ENCODE peak calls at places on chromosomes 3 and 15, in seven cellular contexts. One of them, this sample, is unnamed.

GRCh38 chr15:62108411-62108810 is 41.6 kb downstream of the C2CD4A start:
- DNase-seq in HFF-Myc: no peak
- DNase-seq in neural progenitor cell: no peak
- DNase-seq in breast epithelium: no peak
- DNase-seq in right lobe of liver: no peak
- DNase-seq in sigmoid colon: no peak
- DNase-seq in BE2C: no peak
- DNase-seq in this sample: no peak

GRCh38 chr3:39125837-39126500 is 18.5 kb downstream of the TTC21A start:
- DNase-seq in HFF-Myc: no peak
- DNase-seq in neural progenitor cell: no peak
- DNase-seq in breast epithelium: peak
- DNase-seq in right lobe of liver: no peak
- DNase-seq in sigmoid colon: peak
- DNase-seq in BE2C: no peak
- DNase-seq in this sample: no peak

GRCh38 chr3:48685603-48686511 is at the start of gene NCKIPSD:
- DNase-seq in HFF-Myc: no peak
- DNase-seq in neural progenitor cell: peak
- DNase-seq in breast epithelium: peak
- DNase-seq in right lobe of liver: peak
- DNase-seq in sigmoid colon: peak
- DNase-seq in BE2C: peak
- DNase-seq in this sample: peak

GRCh38 chr3:177694316-177694715 is 497.0 kb upstream of the TBL1XR1 start:
- DNase-seq in HFF-Myc: peak
- DNase-seq in neural progenitor cell: no peak
- DNase-seq in breast epithelium: no peak
- DNase-seq in right lobe of liver: no peak
- DNase-seq in sigmoid colon: no peak
- DNase-seq in BE2C: no peak
- DNase-seq in this sample: no peak

GRCh38 chr3:138188013-138188352 is 882 bp downstream of the ARMC8 start:
- DNase-seq in HFF-Myc: no peak
- DNase-seq in neural progenitor cell: no peak
- DNase-seq in breast epithelium: no peak
- DNase-seq in right lobe of liver: no peak
- DNase-seq in sigmoid colon: peak
- DNase-seq in BE2C: no peak
- DNase-seq in this sample: no peak

GRCh38 chr3:175606650-175607318 is 747.6 kb downstream of the NAALADL2 start:
- DNase-seq in HFF-Myc: no peak
- DNase-seq in neural progenitor cell: no peak
- DNase-seq in breast epithelium: no peak
- DNase-seq in right lobe of liver: no peak
- DNase-seq in sigmoid colon: no peak
- DNase-seq in BE2C: no peak
- DNase-seq in this sample: no peak

GRCh38 chr3:175983369-175983768 is 1124.2 kb downstream of the NAALADL2 start:
- DNase-seq in HFF-Myc: no peak
- DNase-seq in neural progenitor cell: no peak
- DNase-seq in breast epithelium: no peak
- DNase-seq in right lobe of liver: no peak
- DNase-seq in sigmoid colon: no peak
- DNase-seq in BE2C: no peak
- DNase-seq in this sample: no peak

GRCh38 chr15:55742927-55743614 is at the start of gene PRTG:
- DNase-seq in HFF-Myc: no peak
- DNase-seq in neural progenitor cell: peak
- DNase-seq in breast epithelium: peak
- DNase-seq in right lobe of liver: peak
- DNase-seq in sigmoid colon: peak
- DNase-seq in BE2C: peak
- DNase-seq in this sample: peak

GRCh38 chr3:65914032-65914739 is 124.5 kb downstream of the MAGI1 start:
- DNase-seq in HFF-Myc: no peak
- DNase-seq in neural progenitor cell: peak
- DNase-seq in breast epithelium: no peak
- DNase-seq in right lobe of liver: no peak
- DNase-seq in sigmoid colon: no peak
- DNase-seq in BE2C: peak
- DNase-seq in this sample: no peak

GRCh38 chr15:59371458-59372351 is 966 bp downstream of the MYO1E start:
- DNase-seq in HFF-Myc: no peak
- DNase-seq in neural progenitor cell: peak
- DNase-seq in breast epithelium: no peak
- DNase-seq in right lobe of liver: peak
- DNase-seq in sigmoid colon: peak
- DNase-seq in BE2C: peak
- DNase-seq in this sample: peak

GRCh38 chr15:59366368-59367021 is 6.2 kb downstream of the MYO1E start:
- DNase-seq in HFF-Myc: no peak
- DNase-seq in neural progenitor cell: no peak
- DNase-seq in breast epithelium: no peak
- DNase-seq in right lobe of liver: no peak
- DNase-seq in sigmoid colon: no peak
- DNase-seq in BE2C: no peak
- DNase-seq in this sample: no peak

GRCh38 chr15:59372352-59373211 is at the start of gene MYO1E:
- DNase-seq in HFF-Myc: peak
- DNase-seq in neural progenitor cell: peak
- DNase-seq in breast epithelium: peak
- DNase-seq in right lobe of liver: peak
- DNase-seq in sigmoid colon: peak
- DNase-seq in BE2C: peak
- DNase-seq in this sample: peak

GRCh38 chr15:59367022-59367451 is 5.6 kb downstream of the MYO1E start:
- DNase-seq in HFF-Myc: no peak
- DNase-seq in neural progenitor cell: no peak
- DNase-seq in breast epithelium: no peak
- DNase-seq in right lobe of liver: no peak
- DNase-seq in sigmoid colon: no peak
- DNase-seq in BE2C: no peak
- DNase-seq in this sample: no peak

DNA sequence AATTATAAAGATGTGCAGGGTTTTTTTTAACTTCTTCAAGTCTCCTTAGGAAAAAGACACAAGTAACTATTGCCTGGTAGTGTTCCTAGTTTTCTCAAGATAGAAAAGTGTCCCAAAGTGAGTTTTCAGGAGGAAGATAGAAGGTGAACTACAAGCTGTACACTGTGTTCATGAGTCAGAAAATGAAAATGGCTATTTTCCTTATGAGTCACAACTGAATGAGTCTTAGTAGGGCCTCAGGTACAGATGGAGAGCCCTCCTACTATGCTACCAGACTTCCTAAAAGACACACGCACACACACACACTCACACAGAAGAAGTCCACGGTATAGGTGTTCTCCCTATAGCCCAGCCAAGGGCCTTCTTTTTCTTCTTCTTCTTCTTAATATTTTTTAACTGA is 3.1 kb downstream of the MYO1E start:
- DNase-seq in HFF-Myc: no peak
- DNase-seq in neural progenitor cell: no peak
- DNase-seq in breast epithelium: no peak
- DNase-seq in right lobe of liver: no peak
- DNase-seq in sigmoid colon: no peak
- DNase-seq in BE2C: no peak
- DNase-seq in this sample: no peak
- H3K4me3 ChIP-seq in HFF-Myc: no peak
- H3K4me3 ChIP-seq in neural progenitor cell: no peak
- H3K4me3 ChIP-seq in breast epithelium: no peak
- H3K4me3 ChIP-seq in right lobe of liver: no peak
- H3K4me3 ChIP-seq in sigmoid colon: no peak
- H3K4me3 ChIP-seq in BE2C: no peak
- H3K4me3 ChIP-seq in this sample: no peak

GRCh38 chr3:126259411-126260391 is 79.3 kb upstream of the ALDH1L1 start:
- DNase-seq in HFF-Myc: no peak
- DNase-seq in neural progenitor cell: peak
- DNase-seq in breast epithelium: no peak
- DNase-seq in right lobe of liver: peak
- DNase-seq in sigmoid colon: peak
- DNase-seq in BE2C: peak
- DNase-seq in this sample: peak
- TF ChIP-seq CTCF in HFF-Myc: peak
- TF ChIP-seq CTCF in neural progenitor cell: peak
- TF ChIP-seq CTCF in breast epithelium: peak
- TF ChIP-seq CTCF in right lobe of liver: peak
- TF ChIP-seq CTCF in sigmoid colon: peak
- TF ChIP-seq CTCF in BE2C: peak
- TF ChIP-seq CTCF in this sample: peak

GRCh38 chr3:72997421-72997961 is 880 bp downstream of the PPP4R2 start:
- DNase-seq in HFF-Myc: no peak
- DNase-seq in neural progenitor cell: peak
- DNase-seq in breast epithelium: no peak
- DNase-seq in right lobe of liver: no peak
- DNase-seq in sigmoid colon: no peak
- DNase-seq in BE2C: peak
- DNase-seq in this sample: peak

GRCh38 chr3:72998489-72998888 is 1.9 kb downstream of the PPP4R2 start:
- DNase-seq in HFF-Myc: no peak
- DNase-seq in neural progenitor cell: no peak
- DNase-seq in breast epithelium: no peak
- DNase-seq in right lobe of liver: no peak
- DNase-seq in sigmoid colon: no peak
- DNase-seq in BE2C: no peak
- DNase-seq in this sample: no peak

GRCh38 chr3:72995337-72995736 is 1.3 kb upstream of the PPP4R2 start:
- DNase-seq in HFF-Myc: no peak
- DNase-seq in neural progenitor cell: no peak
- DNase-seq in breast epithelium: no peak
- DNase-seq in right lobe of liver: no peak
- DNase-seq in sigmoid colon: no peak
- DNase-seq in BE2C: no peak
- DNase-seq in this sample: no peak

GRCh38 chr3:72996473-72997333 is at the start of gene PPP4R2:
- DNase-seq in HFF-Myc: peak
- DNase-seq in neural progenitor cell: peak
- DNase-seq in breast epithelium: peak
- DNase-seq in right lobe of liver: peak
- DNase-seq in sigmoid colon: peak
- DNase-seq in BE2C: peak
- DNase-seq in this sample: peak

DNA sequence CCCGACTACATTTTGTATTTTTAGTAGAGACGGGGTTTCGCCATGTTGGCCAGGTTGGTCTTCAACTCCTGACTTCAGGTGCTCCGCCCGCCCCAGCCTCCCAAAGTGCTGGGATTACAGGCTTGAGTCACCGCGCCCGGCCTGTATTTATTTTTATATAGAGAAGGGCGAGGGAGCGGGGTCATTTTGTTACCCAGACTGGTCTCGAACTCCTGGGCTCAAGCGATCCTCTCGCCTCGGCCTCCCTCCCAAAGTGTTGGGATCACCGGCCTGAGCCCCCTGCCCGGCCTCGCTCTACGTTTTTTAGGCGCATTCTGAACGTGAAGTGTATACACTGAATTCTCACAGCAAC is 514 bp upstream of the PPP4R2 start:
- DNase-seq in HFF-Myc: no peak
- DNase-seq in neural progenitor cell: no peak
- DNase-seq in breast epithelium: no peak
- DNase-seq in right lobe of liver: no peak
- DNase-seq in sigmoid colon: peak
- DNase-seq in BE2C: no peak
- DNase-seq in this sample: no peak
- H3K4me3 ChIP-seq in HFF-Myc: peak
- H3K4me3 ChIP-seq in neural progenitor cell: peak
- H3K4me3 ChIP-seq in breast epithelium: peak
- H3K4me3 ChIP-seq in right lobe of liver: peak
- H3K4me3 ChIP-seq in sigmoid colon: peak
- H3K4me3 ChIP-seq in BE2C: peak
- H3K4me3 ChIP-seq in this sample: peak

DNA sequence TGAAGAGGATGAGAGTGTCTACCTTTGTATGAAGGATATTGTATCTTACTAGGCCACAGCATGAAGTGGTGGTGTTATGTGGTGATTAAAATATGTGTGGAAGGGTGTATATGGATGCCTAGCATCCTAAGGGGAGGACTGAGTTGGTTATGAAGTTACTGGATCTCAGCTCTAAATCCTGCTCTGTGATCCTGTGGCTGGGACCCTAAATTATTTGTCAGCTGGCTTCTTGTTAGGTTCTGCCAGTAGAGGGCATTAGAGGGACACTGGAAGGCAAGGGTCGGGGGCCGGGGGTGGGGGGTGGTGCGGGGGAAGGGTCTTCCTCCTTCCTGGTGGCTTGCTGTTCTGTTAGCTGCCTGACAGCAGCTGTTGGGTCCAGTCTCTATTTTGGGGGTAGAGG is 34.9 kb downstream of the MORF4L1 start:
- DNase-seq in HFF-Myc: no peak
- DNase-seq in neural progenitor cell: peak
- DNase-seq in breast epithelium: no peak
- DNase-seq in right lobe of liver: no peak
- DNase-seq in sigmoid colon: no peak
- DNase-seq in BE2C: no peak
- DNase-seq in this sample: peak
- TF ChIP-seq CTCF in HFF-Myc: peak
- TF ChIP-seq CTCF in neural progenitor cell: peak
- TF ChIP-seq CTCF in breast epithelium: no peak
- TF ChIP-seq CTCF in right lobe of liver: peak
- TF ChIP-seq CTCF in sigmoid colon: no peak
- TF ChIP-seq CTCF in BE2C: peak
- TF ChIP-seq CTCF in this sample: peak

DNA sequence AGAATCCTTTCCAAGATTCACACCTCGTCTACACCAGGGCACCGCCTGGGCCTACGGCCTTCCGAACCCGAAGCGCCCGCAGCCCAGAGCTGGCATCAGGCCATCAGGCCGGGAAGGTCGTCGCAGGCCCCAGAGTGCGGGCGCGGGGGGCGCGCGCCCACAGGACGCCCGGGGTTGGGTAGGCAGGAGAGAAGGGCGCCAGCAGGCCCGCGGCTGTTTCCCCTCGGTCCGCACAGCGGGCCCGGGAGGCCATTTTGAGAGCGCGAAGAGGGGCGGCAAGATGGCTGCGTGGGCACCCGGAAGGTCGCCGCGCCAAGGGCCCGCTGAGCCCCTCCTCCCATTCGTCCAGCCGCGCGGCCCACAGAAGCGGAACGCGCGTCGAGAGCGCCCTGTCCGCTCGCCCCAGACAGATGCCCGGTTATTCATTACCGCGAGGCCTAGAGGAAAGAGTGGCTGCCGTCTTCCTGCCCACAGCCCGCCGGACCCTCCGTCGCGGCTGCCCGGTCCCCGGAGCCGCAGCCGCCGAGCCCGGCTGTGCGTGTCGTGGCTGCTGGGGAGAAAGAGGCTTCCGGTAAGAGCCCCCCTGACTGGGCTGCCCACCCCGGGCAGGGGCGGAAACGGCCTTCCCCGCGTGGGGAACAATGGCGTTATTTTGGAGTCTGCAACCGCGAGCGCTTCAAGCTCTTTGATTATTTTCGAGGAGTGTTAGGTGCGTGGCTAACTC is 44.2 kb upstream of the POLG start:
- DNase-seq in HFF-Myc: no peak
- DNase-seq in neural progenitor cell: peak
- DNase-seq in breast epithelium: no peak
- DNase-seq in right lobe of liver: peak
- DNase-seq in sigmoid colon: no peak
- DNase-seq in BE2C: no peak
- DNase-seq in this sample: no peak
- H3K4me3 ChIP-seq in HFF-Myc: no peak
- H3K4me3 ChIP-seq in neural progenitor cell: peak
- H3K4me3 ChIP-seq in breast epithelium: peak
- H3K4me3 ChIP-seq in right lobe of liver: no peak
- H3K4me3 ChIP-seq in sigmoid colon: peak
- H3K4me3 ChIP-seq in BE2C: no peak
- H3K4me3 ChIP-seq in this sample: no peak